ENCODE peak calls at places on chromosomes 7 and 10, in five cellular contexts. X, R, B, Q and A are unnamed samples.

GRCh38 chr7:2112261-2113203 is 120.2 kb downstream of the MAD1L1 start:
- DNase-seq in X (no peak), R (no peak), B (no peak), Q (no peak), A (no peak)

GRCh38 chr7:28573751-28574295 is 161.5 kb downstream of the CREB5 start:
- DNase-seq in X (no peak), R (peak; percentile 68), B (no peak), Q (peak; percentile 29), A (no peak)

GRCh38 chr7:75872073-75872782 is 6.6 kb upstream of the RHBDD2 start:
- DNase-seq in X (no peak), R (no peak), B (peak; percentile 93), Q (no peak), A (no peak)

GRCh38 chr10:24494777-24495176 is 228.9 kb downstream of the ARHGAP21 start:
- DNase-seq in X (no peak), R (no peak), B (no peak), Q (no peak), A (no peak)

GRCh38 chr7:86914468-86915054 is 144.9 kb downstream of the ELAPOR2 start:
- DNase-seq in X (no peak), R (no peak), B (no peak), Q (peak; percentile 15), A (no peak)

GRCh38 chr7:70870349-70870748 is 261.6 kb upstream of the GALNT17 start:
- DNase-seq in X (no peak), R (no peak), B (no peak), Q (no peak), A (no peak)

GRCh38 chr7:36589391-36589790 is 134.9 kb downstream of the AOAH start:
- DNase-seq in X (no peak), R (no peak), B (no peak), Q (no peak), A (no peak)

GRCh38 chr10:59383436-59383835 is 21.1 kb upstream of the FAM13C start:
- DNase-seq in X (no peak), R (no peak), B (no peak), Q (no peak), A (no peak)

GRCh38 chr10:69801094-69801433 is 642 bp upstream of the COL13A1 start:
- DNase-seq in X (no peak), R (peak; percentile 35), B (no peak), Q (peak; percentile 11), A (peak; percentile 96)

GRCh38 chr7:36970551-36971514 is 246.5 kb upstream of the AOAH start:
- DNase-seq in X (no peak), R (no peak), B (no peak), Q (no peak), A (no peak)

GRCh38 chr7:138837627-138838026 is 39.6 kb upstream of the ATP6V0A4 start:
- DNase-seq in X (no peak), R (peak; percentile 69), B (no peak), Q (no peak), A (no peak)

GRCh38 chr10:70364001-70364771 is 18.2 kb downstream of the LRRC20 start:
- DNase-seq in X (peak; percentile 73), R (peak; percentile 64), B (peak; percentile 89), Q (peak; percentile 57), A (peak; percentile 92)

GRCh38 chr7:7702826-7703225 is 15.6 kb downstream of the RPA3 start:
- DNase-seq in X (no peak), R (peak; percentile 69), B (no peak), Q (no peak), A (no peak)

GRCh38 chr10:5285186-5285585 is 79.6 kb upstream of the UCN3 start:
- DNase-seq in X (no peak), R (no peak), B (no peak), Q (no peak), A (no peak)

GRCh38 chr7:30656006-30656575 is 26.2 kb downstream of the CRHR2 start:
- DNase-seq in X (no peak), R (no peak), B (no peak), Q (no peak), A (peak; percentile 64)